ENCODE peak calls at places on chromosomes 2 and 18, in nine cellular contexts. Z is BJ, N is cardiac muscle cell, K is coronary artery, R is A549, Q is choroid plexus epithelial cell, C is prostate gland, A is fibroblast of lung, W is thoracic aorta. D is an unnamed sample.

GRCh38 chr2:162069200-162069910 is 4.7 kb downstream of the DPP4 start:
- DNase-seq in Z (no peak), N (no peak), K (no peak), R (no peak), Q (no peak), C (no peak), A (no peak), W (no peak), D (no peak)

GRCh38 chr18:35778850-35779634 is 193.4 kb upstream of the RMP24 start:
- DNase-seq in Z (no peak), N (no peak), K (no peak), R (no peak), Q (peak; percentile 5), C (no peak), A (no peak), W (no peak), D (no peak)

GRCh38 chr2:10193276-10193675 is 70.7 kb downstream of the RRM2 start:
- DNase-seq in Z (no peak), N (no peak), K (no peak), R (no peak), Q (no peak), C (no peak), A (no peak), W (no peak), D (no peak)

GRCh38 chr18:45464619-45465018 is 150.7 kb upstream of the SLC14A2 start:
- DNase-seq in Z (no peak), N (no peak), K (no peak), R (no peak), Q (no peak), C (no peak), A (no peak), W (no peak), D (no peak)

GRCh38 chr18:2986150-2986865 is 26.6 kb downstream of the LPIN2 start:
- DNase-seq in Z (no peak), N (no peak), K (no peak), R (no peak), Q (no peak), C (no peak), A (no peak), W (no peak), D (no peak)

GRCh38 chr2:127597984-127598380 is 48.0 kb upstream of the GPR17 start:
- DNase-seq in Z (no peak), N (no peak), K (peak; percentile 11), R (no peak), Q (peak; percentile 43), C (no peak), A (peak; percentile 73), W (no peak), D (peak; percentile 31)

GRCh38 chr18:42163316-42163715 is 208.3 kb downstream of the PIK3C3 start:
- DNase-seq in Z (no peak), N (no peak), K (no peak), R (no peak), Q (no peak), C (no peak), A (no peak), W (no peak), D (no peak)

GRCh38 chr2:127884436-127884835 is 1.3 kb downstream of the AMMECR1L start:
- DNase-seq in Z (peak; percentile 46), N (no peak), K (no peak), R (no peak), Q (peak; percentile 67), C (no peak), A (peak; percentile 67), W (no peak), D (peak; percentile 59)

GRCh38 chr2:56448403-56448998 is 264.7 kb downstream of the CCDC85A start:
- DNase-seq in Z (peak; percentile 18), N (no peak), K (no peak), R (peak; percentile 5), Q (no peak), C (peak; percentile 7), A (peak; percentile 32), W (no peak), D (peak; percentile 24)

GRCh38 chr18:39966275-39966674 is 1988.8 kb upstream of the PIK3C3 start:
- DNase-seq in Z (no peak), N (no peak), K (no peak), R (no peak), Q (peak; percentile 10), C (no peak), A (no peak), W (no peak), D (no peak)
- TF ChIP-seq CTCF in Z (peak; percentile 33), N (peak; percentile 34), K (no peak), R (no peak), Q (peak; percentile 60), C (no peak), A (no peak), W (no peak), D (peak; percentile 56)

GRCh38 chr2:20452551-20452950 is 5.7 kb downstream of the RHOB start:
- DNase-seq in Z (no peak), N (no peak), K (peak; percentile 84), R (no peak), Q (peak; percentile 85), C (no peak), A (peak; percentile 57), W (no peak), D (peak; percentile 66)
- TF ChIP-seq CTCF in Z (peak; percentile 8), N (peak; percentile 30), K (no peak), R (no peak), Q (peak; percentile 69), C (peak; percentile 58), A (peak; percentile 8), W (no peak), D (peak; percentile 9)

GRCh38 chr2:201622306-201622705 is 21.0 kb downstream of the TMEM237 start:
- DNase-seq in Z (no peak), N (no peak), K (no peak), R (no peak), Q (peak; percentile 15), C (no peak), A (peak; percentile 55), W (no peak), D (no peak)

GRCh38 chr2:201621293-201621999 is 21.9 kb downstream of the TMEM237 start:
- DNase-seq in Z (no peak), N (no peak), K (no peak), R (no peak), Q (peak; percentile 73), C (no peak), A (no peak), W (no peak), D (no peak)

DNA sequence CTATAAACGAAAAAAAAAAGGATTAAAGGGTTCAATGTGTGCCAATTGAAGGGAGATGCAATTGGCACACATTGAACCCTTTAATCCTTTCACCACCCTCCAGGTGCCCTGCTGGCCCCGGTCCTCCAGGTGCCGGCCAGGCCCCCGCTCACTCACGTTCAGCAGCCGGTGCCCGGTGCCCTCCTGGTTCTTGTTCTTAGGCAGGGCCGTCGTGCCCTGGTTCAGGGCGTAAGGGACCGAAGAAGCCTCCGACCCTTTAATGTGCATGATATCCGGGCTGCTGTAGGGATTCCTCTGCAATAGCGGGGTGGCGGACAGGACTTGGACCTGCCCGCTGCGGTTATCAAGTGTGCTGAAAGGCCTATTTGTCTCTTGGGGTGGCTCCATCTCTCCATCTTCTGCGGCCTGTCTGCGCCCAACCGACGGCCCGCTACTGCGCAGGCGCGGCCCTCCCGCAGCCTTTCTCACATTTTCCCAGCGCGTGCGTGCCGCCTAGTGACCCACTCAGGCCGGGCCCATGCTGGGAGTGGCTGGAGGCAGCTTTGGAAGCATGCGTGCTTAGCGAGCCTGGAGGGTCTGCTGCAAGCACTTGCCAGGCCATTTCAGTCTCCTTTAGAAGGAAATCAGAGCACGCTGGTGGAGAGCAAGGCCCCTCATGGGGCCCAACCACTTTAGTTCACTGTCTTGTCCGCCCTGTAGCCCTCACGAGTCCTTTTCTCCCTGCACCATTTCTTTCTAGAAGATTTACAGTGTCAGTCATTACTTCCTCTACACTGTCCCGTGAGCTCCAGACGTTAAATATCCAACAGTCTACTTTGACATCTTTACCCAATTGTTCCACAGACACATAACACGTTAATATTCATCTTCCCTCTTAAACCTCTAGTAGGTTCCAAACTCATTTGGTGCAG is 24.3 kb downstream of the TMEM237 start:
- DNase-seq in Z (no peak), N (no peak), K (peak; percentile 75), R (no peak), Q (peak; percentile 90), C (peak; percentile 23), A (peak; percentile 56), W (peak; percentile 17), D (no peak)
- TF ChIP-seq CTCF in Z (peak; percentile 61), N (peak; percentile 70), K (no peak), R (no peak), Q (peak; percentile 49), C (peak; percentile 44), A (peak; percentile 40), W (peak; percentile 32), D (peak; percentile 34)

DNA sequence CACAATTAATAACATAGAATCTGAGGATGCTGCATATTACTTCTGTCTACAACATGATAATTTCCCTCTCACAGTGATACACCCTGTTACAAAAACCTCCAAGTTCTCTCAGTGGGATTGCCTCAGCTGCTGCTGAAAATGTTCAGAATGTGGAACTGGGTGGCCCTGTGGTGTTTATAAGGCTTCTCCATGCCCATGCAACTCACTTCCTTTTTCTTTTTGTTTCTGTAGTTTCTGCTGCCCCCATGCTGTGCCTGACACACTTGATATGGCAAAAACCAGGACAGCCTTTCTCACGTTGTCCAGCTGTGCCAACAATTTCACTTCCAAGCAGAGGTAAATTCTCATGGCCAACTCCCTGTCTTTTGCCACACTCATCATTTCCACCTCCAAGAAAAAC is 206.2 kb downstream of the RPIA start:
- DNase-seq in Z (no peak), N (no peak), K (no peak), R (no peak), Q (no peak), C (no peak), A (no peak), W (no peak), D (no peak)
- TF ChIP-seq CTCF in Z (no peak), N (no peak), K (no peak), R (no peak), Q (no peak), C (no peak), A (no peak), W (no peak), D (no peak)

GRCh38 chr18:24426398-24427294 is at the start of gene IMPACT:
- DNase-seq in Z (no peak), N (peak; percentile 91), K (peak; percentile 80), R (peak; percentile 69), Q (peak; percentile 84), C (peak; percentile 58), A (peak; percentile 77), W (peak; percentile 15), D (peak; percentile 76)

GRCh38 chr18:24429188-24429587 is 2.7 kb downstream of the IMPACT start:
- DNase-seq in Z (no peak), N (no peak), K (no peak), R (no peak), Q (no peak), C (no peak), A (no peak), W (no peak), D (no peak)

GRCh38 chr18:24426073-24426397 is 435 bp upstream of the IMPACT start:
- DNase-seq in Z (no peak), N (no peak), K (no peak), R (no peak), Q (no peak), C (no peak), A (no peak), W (no peak), D (no peak)

GRCh38 chr18:24427484-24427883 is 1.0 kb downstream of the IMPACT start:
- DNase-seq in Z (no peak), N (no peak), K (no peak), R (no peak), Q (peak; percentile 55), C (no peak), A (peak; percentile 18), W (no peak), D (peak; percentile 12)

GRCh38 chr18:24428709-24429108 is 2.2 kb downstream of the IMPACT start:
- DNase-seq in Z (no peak), N (no peak), K (no peak), R (no peak), Q (no peak), C (no peak), A (no peak), W (no peak), D (no peak)
- TF ChIP-seq CTCF in Z (no peak), N (no peak), K (no peak), R (no peak), Q (peak; percentile 34), C (no peak), A (no peak), W (no peak), D (peak; percentile 28)